ENCODE peak calls at places on chromosomes 16 and 17, in eight cellular contexts. A, L, M, Y, H, N, Z and B are unnamed samples.

GRCh38 chr16:15976929-15977637 is 27.7 kb downstream of the ABCC1 start:
- DNase-seq in Y (no peak), L (no peak), N (no peak), M (no peak), H (no peak), A (peak; percentile 76), Z (no peak), B (no peak)

GRCh38 chr17:56902350-56902749 is 11.5 kb downstream of the TRIM25 start:
- DNase-seq in L (no peak), N (no peak), H (no peak), Z (no peak), M (no peak), Y (no peak), A (peak; percentile 69), B (no peak)

GRCh38 chr17:82292251-82293154 is 19.0 kb upstream of the CSNK1D start:
- DNase-seq in L (peak; percentile 97), M (peak; percentile 95), Y (peak; percentile 96), N (peak; percentile 88), Z (peak; percentile 96), H (peak; percentile 98), A (peak; percentile 99), B (peak; percentile 92)

GRCh38 chr17:35769895-35770486 is 9.3 kb downstream of the C17orf50 start:
- DNase-seq in N (no peak), M (no peak), H (no peak), L (no peak), Z (no peak), A (no peak), Y (no peak), B (no peak)

GRCh38 chr16:30121741-30122620 is 1.0 kb downstream of the MAPK3 start:
- DNase-seq in M (no peak), N (no peak), Z (no peak), A (no peak), L (peak; percentile 67), Y (peak; percentile 53), H (peak; percentile 39), B (no peak)

GRCh38 chr17:76276069-76276431 is 10.9 kb downstream of the UBALD2 start:
- DNase-seq in Y (no peak), M (no peak), Z (no peak), N (no peak), A (no peak), H (no peak), L (no peak), B (no peak)

GRCh38 chr16:31458073-31458834 is 1.0 kb upstream of the ARMC5 start:
- DNase-seq in Y (peak; percentile 57), N (peak; percentile 59), L (peak; percentile 85), Z (no peak), H (peak; percentile 60), M (no peak), A (peak; percentile 60), B (peak; percentile 35)

GRCh38 chr17:1362065-1362848 is 37.8 kb downstream of the YWHAE start:
- DNase-seq in M (no peak), H (no peak), N (no peak), L (no peak), Z (no peak), Y (no peak), A (no peak), B (no peak)

GRCh38 chr17:48636177-48637018 is 10.2 kb upstream of the HOXB9 start:
- DNase-seq in Z (no peak), A (peak; percentile 97), H (peak; percentile 53), M (no peak), L (peak; percentile 83), N (peak; percentile 68), Y (peak; percentile 48), B (peak; percentile 99)

GRCh38 chr16:73420244-73421040 is 372.5 kb upstream of the ZFHX3 start:
- DNase-seq in Z (no peak), M (no peak), N (no peak), L (no peak), Y (no peak), A (peak; percentile 29), H (no peak), B (no peak)

GRCh38 chr16:55391760-55392375 is 67.9 kb downstream of the IRX6 start:
- DNase-seq in M (no peak), Z (no peak), Y (no peak), N (no peak), L (no peak), A (no peak), H (no peak), B (no peak)

GRCh38 chr17:71110326-71110725 is 941.0 kb downstream of the KCNJ2 start:
- DNase-seq in L (no peak), H (no peak), Z (no peak), A (peak; percentile 4), Y (no peak), N (no peak), M (no peak), B (no peak)

GRCh38 chr16:8655184-8655717 is 19.2 kb upstream of the ABAT start:
- DNase-seq in H (peak; percentile 38), A (peak; percentile 17), M (no peak), N (no peak), Y (peak; percentile 40), L (no peak), Z (no peak), B (peak; percentile 49)

GRCh38 chr17:18206962-18207361 is 18.5 kb upstream of the LLGL1 start:
- DNase-seq in N (no peak), Y (no peak), H (no peak), M (no peak), L (no peak), Z (no peak), A (no peak), B (no peak)

GRCh38 chr17:60141111-60142018 is 8.4 kb upstream of the CA4 start:
- DNase-seq in L (no peak), A (no peak), N (no peak), H (peak; percentile 87), Z (no peak), Y (peak; percentile 89), M (no peak), B (no peak)

GRCh38 chr17:9240659-9241370 is 219.5 kb downstream of the NTN1 start:
- DNase-seq in M (no peak), H (peak; percentile 77), N (no peak), Y (peak; percentile 47), A (peak; percentile 36), Z (peak; percentile 55), L (no peak), B (peak; percentile 45)

GRCh38 chr16:65833171-65833871 is 533.2 kb upstream of the CDH5 start:
- DNase-seq in L (no peak), H (no peak), N (no peak), A (no peak), Y (no peak), M (peak; percentile 13), Z (no peak), B (no peak)

GRCh38 chr17:58447039-58447975 is 30.0 kb upstream of the RNF43 start:
- DNase-seq in A (peak; percentile 92), L (peak; percentile 83), N (peak; percentile 62), Z (peak; percentile 70), M (peak; percentile 76), H (peak; percentile 75), Y (peak; percentile 80), B (peak; percentile 78)
- TF ChIP-seq CTCF in A (peak; percentile 99), L (peak; percentile 67), N (peak; percentile 57), Z (peak; percentile 73), M (peak; percentile 94), H (peak; percentile 90), Y (peak; percentile 72), B (peak; percentile 37)

GRCh38 chr17:3647769-3648540 is 11.4 kb downstream of the CTNS start:
- DNase-seq in N (no peak), Y (peak; percentile 72), A (peak; percentile 80), Z (peak; percentile 32), L (no peak), M (no peak), H (peak; percentile 64), B (peak; percentile 73)
- TF ChIP-seq CTCF in N (peak; percentile 20), Y (peak; percentile 54), A (peak; percentile 55), Z (peak; percentile 24), L (peak; percentile 38), M (peak; percentile 61), H (peak; percentile 51), B (no peak)

GRCh38 chr17:61412860-61413653 is 13.4 kb downstream of the TBX2 start:
- DNase-seq in H (no peak), L (no peak), Z (no peak), Y (no peak), M (no peak), A (peak; percentile 8), N (no peak), B (no peak)

GRCh38 chr17:61410100-61410551 is 10.5 kb downstream of the TBX2 start:
- DNase-seq in Y (no peak), L (peak; percentile 66), M (no peak), Z (no peak), N (peak; percentile 29), H (no peak), A (no peak), B (no peak)

GRCh38 chr17:61411944-61412859 is 12.6 kb downstream of the TBX2 start:
- DNase-seq in H (peak; percentile 69), Z (peak; percentile 65), N (peak; percentile 82), M (no peak), L (peak; percentile 92), Y (peak; percentile 82), A (peak; percentile 82), B (peak; percentile 90)

GRCh38 chr17:61410555-61411089 is 11.0 kb downstream of the TBX2 start:
- DNase-seq in M (peak; percentile 76), L (peak; percentile 87), Y (peak; percentile 70), A (peak; percentile 60), H (peak; percentile 52), N (peak; percentile 78), Z (no peak), B (peak; percentile 91)

DNA sequence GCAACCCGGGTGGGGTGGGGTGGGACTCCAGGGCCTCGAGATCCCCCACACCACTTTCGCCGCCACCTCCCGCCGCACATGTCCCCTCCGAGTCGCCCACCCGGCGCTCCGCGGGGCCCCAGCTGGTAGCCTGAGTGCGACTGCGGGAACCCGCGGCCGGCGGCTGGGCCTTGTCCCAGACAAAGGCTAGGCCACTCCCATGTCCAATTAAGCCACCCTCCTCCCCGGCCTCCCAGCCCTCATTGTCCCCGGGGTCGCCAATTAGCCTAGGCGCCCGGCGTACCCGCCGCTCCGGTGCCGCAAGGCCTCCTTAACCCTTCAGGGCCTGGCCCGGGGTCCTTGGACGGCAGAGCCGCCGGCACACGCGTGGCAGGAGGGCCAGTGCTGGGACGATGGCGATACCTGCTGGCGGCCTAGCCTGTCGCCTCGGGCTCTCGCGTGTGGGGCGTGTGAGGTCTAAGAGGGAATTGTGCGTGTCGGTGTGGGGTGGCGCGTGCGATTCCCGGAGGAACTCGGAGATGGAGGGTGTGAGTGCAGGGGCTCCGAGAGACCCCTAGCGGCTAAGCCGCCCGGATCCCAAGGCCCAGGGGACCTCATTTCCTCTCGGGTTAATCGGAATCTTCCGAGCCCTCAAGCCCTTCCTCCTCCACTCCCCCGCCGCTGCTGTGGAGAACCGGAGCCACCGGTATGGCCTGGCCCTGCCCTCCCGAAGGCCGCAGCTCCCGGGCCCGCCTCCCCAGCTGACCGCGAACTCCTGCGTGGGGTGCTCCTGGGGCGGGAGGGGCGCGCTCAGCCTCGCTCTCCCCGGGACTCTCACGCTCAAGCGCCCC is 11.7 kb downstream of the TBX2 start:
- DNase-seq in A (peak; percentile 49), H (peak; percentile 56), Y (peak; percentile 51), N (peak; percentile 41), M (no peak), Z (peak; percentile 73), L (peak; percentile 85), B (peak; percentile 59)
- TF ChIP-seq CTCF in A (peak; percentile 2), H (no peak), Y (no peak), N (peak; percentile 50), M (peak; percentile 40), Z (peak; percentile 19), L (peak; percentile 20), B (peak; percentile 50)

DNA sequence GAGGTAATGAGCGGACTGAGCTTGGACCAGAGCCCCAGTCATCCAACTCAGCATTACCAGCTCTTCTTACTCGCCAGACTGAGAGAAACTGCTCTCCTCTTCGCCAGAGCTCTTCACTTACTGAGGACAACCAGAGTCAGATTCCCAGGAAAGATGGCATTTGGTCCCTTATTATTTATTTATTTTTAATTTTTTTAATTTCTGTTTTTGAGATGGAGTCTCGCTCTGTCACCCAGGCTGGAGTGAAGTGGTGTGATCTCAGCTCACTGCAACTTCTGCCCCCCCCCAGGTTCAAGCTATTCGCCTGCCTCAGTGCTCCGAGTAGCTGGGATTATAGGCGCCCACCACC is 23.3 kb downstream of the DEXI start:
- DNase-seq in Y (no peak), L (no peak), N (no peak), M (no peak), A (no peak), H (no peak), Z (no peak), B (no peak)
- TF ChIP-seq CTCF in Y (no peak), L (no peak), N (peak; percentile 8), M (no peak), A (no peak), H (no peak), Z (no peak), B (peak; percentile 13)